ENCODE peak calls at places on chromosome 12, in four cellular contexts. One of them, this sample, is unnamed.

GRCh38 chr12:113456761-113457160 is 14.9 kb downstream of the LHX5 start:
- DNase-seq in H1: no peak
- DNase-seq in colonic mucosa: no peak
- DNase-seq in cardiac muscle cell: no peak
- DNase-seq in this sample: no peak

GRCh38 chr12:53696655-53697321 is 20.9 kb upstream of the ATP5MC2 start:
- DNase-seq in H1: no peak
- DNase-seq in cardiac muscle cell: no peak
- DNase-seq in colonic mucosa: no peak
- DNase-seq in this sample: no peak

GRCh38 chr12:4107436-4107878 is 166.1 kb upstream of the CCND2 start:
- DNase-seq in colonic mucosa: peak; percentile 70
- DNase-seq in H1: peak; percentile 53
- DNase-seq in cardiac muscle cell: peak; percentile 47
- DNase-seq in this sample: no peak

GRCh38 chr12:60391791-60392190 is 796.0 kb downstream of the SLC16A7 start:
- DNase-seq in H1: no peak
- DNase-seq in colonic mucosa: no peak
- DNase-seq in cardiac muscle cell: no peak
- DNase-seq in this sample: peak; percentile 5

GRCh38 chr12:111598637-111599458 is at the start of gene ATXN2:
- DNase-seq in H1: no peak
- DNase-seq in cardiac muscle cell: peak; percentile 82
- DNase-seq in colonic mucosa: peak; percentile 67
- DNase-seq in this sample: peak; percentile 31

GRCh38 chr12:110269622-110270124 is 11.4 kb upstream of the ATP2A2 start:
- DNase-seq in H1: no peak
- DNase-seq in cardiac muscle cell: no peak
- DNase-seq in colonic mucosa: no peak
- DNase-seq in this sample: peak; percentile 20

GRCh38 chr12:123617580-123617979 is 15.7 kb downstream of the DDX55 start:
- DNase-seq in colonic mucosa: no peak
- DNase-seq in H1: no peak
- DNase-seq in cardiac muscle cell: no peak
- DNase-seq in this sample: no peak

GRCh38 chr12:1618489-1618888 is 10.5 kb upstream of the WNT5B start:
- DNase-seq in colonic mucosa: no peak
- DNase-seq in cardiac muscle cell: no peak
- DNase-seq in H1: no peak
- DNase-seq in this sample: no peak

GRCh38 chr12:50073206-50073605 is 11.9 kb upstream of the SMARCD1 start:
- DNase-seq in H1: no peak
- DNase-seq in cardiac muscle cell: no peak
- DNase-seq in colonic mucosa: no peak
- DNase-seq in this sample: no peak

GRCh38 chr12:4355843-4356327 is 23.6 kb downstream of the FGF23 start:
- DNase-seq in colonic mucosa: peak; percentile 48
- DNase-seq in cardiac muscle cell: peak; percentile 46
- DNase-seq in H1: peak; percentile 99
- DNase-seq in this sample: no peak

GRCh38 chr12:43309845-43310405 is 242.1 kb downstream of the ADAMTS20 start:
- DNase-seq in colonic mucosa: no peak
- DNase-seq in cardiac muscle cell: no peak
- DNase-seq in H1: no peak
- DNase-seq in this sample: no peak

GRCh38 chr12:75364918-75365317 is 26.0 kb upstream of the GLIPR1L2 start:
- DNase-seq in cardiac muscle cell: no peak
- DNase-seq in colonic mucosa: no peak
- DNase-seq in H1: no peak
- DNase-seq in this sample: no peak

GRCh38 chr12:116133149-116133548 is 144.3 kb downstream of the MED13L start:
- DNase-seq in H1: no peak
- DNase-seq in colonic mucosa: no peak
- DNase-seq in cardiac muscle cell: no peak
- DNase-seq in this sample: no peak

GRCh38 chr12:120737557-120738251 is 12.1 kb downstream of the ACADS start:
- DNase-seq in H1: peak; percentile 68
- DNase-seq in cardiac muscle cell: peak; percentile 45
- DNase-seq in colonic mucosa: no peak
- DNase-seq in this sample: peak; percentile 73

GRCh38 chr12:52311282-52311643 is 9.9 kb downstream of the KRT83 start:
- DNase-seq in cardiac muscle cell: no peak
- DNase-seq in H1: no peak
- DNase-seq in colonic mucosa: no peak
- DNase-seq in this sample: no peak

GRCh38 chr12:14716848-14717444 is 20.5 kb upstream of the GUCY2C start:
- DNase-seq in cardiac muscle cell: peak; percentile 32
- DNase-seq in colonic mucosa: peak; percentile 75
- DNase-seq in H1: no peak
- DNase-seq in this sample: peak; percentile 35

GRCh38 chr12:64824130-64824499 is 332 bp upstream of the TBC1D30 start:
- DNase-seq in H1: no peak
- DNase-seq in cardiac muscle cell: no peak
- DNase-seq in colonic mucosa: no peak
- DNase-seq in this sample: no peak

GRCh38 chr12:108455706-108456105 is 59.4 kb upstream of the FICD start:
- DNase-seq in H1: no peak
- DNase-seq in cardiac muscle cell: no peak
- DNase-seq in colonic mucosa: no peak
- DNase-seq in this sample: no peak

GRCh38 chr12:105970885-105971284 is 167.9 kb downstream of the NUAK1 start:
- DNase-seq in H1: no peak
- DNase-seq in cardiac muscle cell: no peak
- DNase-seq in colonic mucosa: no peak
- DNase-seq in this sample: no peak

GRCh38 chr12:65603428-65604351 is 220.6 kb upstream of the HMGA2 start:
- DNase-seq in colonic mucosa: peak; percentile 51
- DNase-seq in H1: no peak
- DNase-seq in cardiac muscle cell: peak; percentile 52
- DNase-seq in this sample: peak; percentile 81

GRCh38 chr12:42483534-42483857 is 106.0 kb downstream of the PRICKLE1 start:
- DNase-seq in H1: peak; percentile 67
- DNase-seq in cardiac muscle cell: peak; percentile 66
- DNase-seq in colonic mucosa: no peak
- DNase-seq in this sample: peak; percentile 91

GRCh38 chr12:97924122-97924521 is 461.5 kb downstream of the RMST start:
- DNase-seq in colonic mucosa: no peak
- DNase-seq in H1: no peak
- DNase-seq in cardiac muscle cell: no peak
- DNase-seq in this sample: no peak

GRCh38 chr12:89417246-89417977 is 65.1 kb upstream of the DUSP6 start:
- DNase-seq in cardiac muscle cell: no peak
- DNase-seq in colonic mucosa: no peak
- DNase-seq in H1: no peak
- DNase-seq in this sample: no peak

GRCh38 chr12:52358575-52359350 is 8.5 kb downstream of the KRT85 start:
- DNase-seq in H1: no peak
- DNase-seq in colonic mucosa: no peak
- DNase-seq in cardiac muscle cell: no peak
- DNase-seq in this sample: no peak

GRCh38 chr12:121391619-121392324 is 8.1 kb upstream of the RNF34 start:
- DNase-seq in cardiac muscle cell: no peak
- DNase-seq in colonic mucosa: no peak
- DNase-seq in H1: no peak
- DNase-seq in this sample: no peak

GRCh38 chr12:25051583-25052190 is 102.8 kb upstream of the BCAT1 start:
- DNase-seq in cardiac muscle cell: no peak
- DNase-seq in colonic mucosa: no peak
- DNase-seq in H1: no peak
- DNase-seq in this sample: no peak

GRCh38 chr12:93803408-93803807 is 126.2 kb downstream of the CRADD start:
- DNase-seq in colonic mucosa: no peak
- DNase-seq in H1: no peak
- DNase-seq in cardiac muscle cell: no peak
- DNase-seq in this sample: no peak

GRCh38 chr12:108861878-108862587 is 4.7 kb upstream of the SSH1 start:
- DNase-seq in H1: no peak
- DNase-seq in cardiac muscle cell: no peak
- DNase-seq in colonic mucosa: peak; percentile 64
- DNase-seq in this sample: peak; percentile 72

GRCh38 chr12:113071427-113072112 is 15.0 kb downstream of the DTX1 start:
- DNase-seq in H1: no peak
- DNase-seq in cardiac muscle cell: no peak
- DNase-seq in colonic mucosa: no peak
- DNase-seq in this sample: peak; percentile 65

GRCh38 chr12:106840217-106840616 is 65.7 kb downstream of the RIC8B start:
- DNase-seq in colonic mucosa: no peak
- DNase-seq in cardiac muscle cell: peak; percentile 76
- DNase-seq in H1: no peak
- DNase-seq in this sample: no peak

GRCh38 chr12:125890983-125891382 is 825.7 kb downstream of the AACS start:
- DNase-seq in H1: no peak
- DNase-seq in cardiac muscle cell: peak; percentile 87
- DNase-seq in colonic mucosa: no peak
- DNase-seq in this sample: peak; percentile 48

GRCh38 chr12:26198742-26199141 is 3.4 kb downstream of the SSPN start:
- DNase-seq in H1: no peak
- DNase-seq in cardiac muscle cell: no peak
- DNase-seq in colonic mucosa: no peak
- DNase-seq in this sample: no peak

GRCh38 chr12:3416159-3416558 is 74.8 kb upstream of the PRMT8 start:
- DNase-seq in cardiac muscle cell: no peak
- DNase-seq in colonic mucosa: no peak
- DNase-seq in H1: no peak
- DNase-seq in this sample: no peak

GRCh38 chr12:16606936-16607335 is 974 bp upstream of the LMO3 start:
- DNase-seq in colonic mucosa: no peak
- DNase-seq in cardiac muscle cell: peak; percentile 41
- DNase-seq in H1: no peak
- DNase-seq in this sample: no peak

GRCh38 chr12:16606117-16606200 is at the start of gene LMO3:
- DNase-seq in H1: no peak
- DNase-seq in cardiac muscle cell: no peak
- DNase-seq in colonic mucosa: no peak
- DNase-seq in this sample: no peak

GRCh38 chr12:16606201-16606849 is 363 bp upstream of the LMO3 start:
- DNase-seq in colonic mucosa: no peak
- DNase-seq in H1: peak; percentile 65
- DNase-seq in cardiac muscle cell: peak; percentile 72
- DNase-seq in this sample: no peak

GRCh38 chr12:16604853-16605252 is 1.1 kb downstream of the LMO3 start:
- DNase-seq in H1: peak; percentile 54
- DNase-seq in cardiac muscle cell: peak; percentile 7
- DNase-seq in colonic mucosa: no peak
- DNase-seq in this sample: no peak

GRCh38 chr12:16605666-16606116 is 271 bp downstream of the LMO3 start:
- DNase-seq in colonic mucosa: no peak
- DNase-seq in cardiac muscle cell: peak; percentile 34
- DNase-seq in H1: no peak
- DNase-seq in this sample: peak; percentile 45
- H3K4me3 ChIP-seq in colonic mucosa: peak overlapping the region; percentile 17
- H3K4me3 ChIP-seq in cardiac muscle cell: peak overlapping the region; percentile 86
- H3K4me3 ChIP-seq in H1: peak overlapping the region; percentile 63
- H3K4me3 ChIP-seq in this sample: no peak overlapping the region

GRCh38 chr12:34372003-34372402 is 349.7 kb downstream of the ALG10 start:
- DNase-seq in H1: no peak
- DNase-seq in colonic mucosa: no peak
- DNase-seq in cardiac muscle cell: no peak
- DNase-seq in this sample: no peak
- H3K9me3 ChIP-seq in H1: peaks cover 100% of the 10 kb centered on the region
- H3K9me3 ChIP-seq in colonic mucosa: no peaks in the 10 kb centered on the region
- H3K9me3 ChIP-seq in cardiac muscle cell: no peaks in the 10 kb centered on the region
- H3K9me3 ChIP-seq in this sample: peaks cover 100% of the 10 kb centered on the region

GRCh38 chr12:40207551-40207950 is 17.2 kb upstream of the LRRK2 start:
- DNase-seq in cardiac muscle cell: no peak
- DNase-seq in colonic mucosa: no peak
- DNase-seq in H1: no peak
- DNase-seq in this sample: no peak

GRCh38 chr12:40209886-40210285 is 14.9 kb upstream of the LRRK2 start:
- DNase-seq in colonic mucosa: no peak
- DNase-seq in H1: no peak
- DNase-seq in cardiac muscle cell: no peak
- DNase-seq in this sample: no peak

GRCh38 chr12:40212566-40212965 is 12.2 kb upstream of the LRRK2 start:
- DNase-seq in H1: no peak
- DNase-seq in cardiac muscle cell: no peak
- DNase-seq in colonic mucosa: no peak
- DNase-seq in this sample: no peak

GRCh38 chr12:40211185-40211584 is 13.6 kb upstream of the LRRK2 start:
- DNase-seq in colonic mucosa: no peak
- DNase-seq in H1: no peak
- DNase-seq in cardiac muscle cell: no peak
- DNase-seq in this sample: no peak

GRCh38 chr12:40208707-40209106 is 16.1 kb upstream of the LRRK2 start:
- DNase-seq in H1: no peak
- DNase-seq in cardiac muscle cell: no peak
- DNase-seq in colonic mucosa: no peak
- DNase-seq in this sample: peak; percentile 69
- TF ChIP-seq CTCF in H1: no peak
- TF ChIP-seq CTCF in cardiac muscle cell: no peak
- TF ChIP-seq CTCF in colonic mucosa: no peak
- TF ChIP-seq CTCF in this sample: no peak

GRCh38 chr12:48957141-48958048 is at the start of gene ARF3:
- DNase-seq in cardiac muscle cell: peak; percentile 98
- DNase-seq in H1: peak; percentile 96
- DNase-seq in colonic mucosa: peak; percentile 96
- DNase-seq in this sample: peak; percentile 97
- H3K4me3 ChIP-seq in cardiac muscle cell: peak within 1 kb of the TSS; percentile 78
- H3K4me3 ChIP-seq in H1: peak within 1 kb of the TSS; percentile 97
- H3K4me3 ChIP-seq in colonic mucosa: peak within 1 kb of the TSS; percentile 92
- H3K4me3 ChIP-seq in this sample: peak within 1 kb of the TSS; percentile 100

GRCh38 chr12:34597548-34598351 is 575.5 kb downstream of the ALG10 start:
- DNase-seq in colonic mucosa: no peak
- DNase-seq in cardiac muscle cell: no peak
- DNase-seq in H1: no peak
- DNase-seq in this sample: peak; percentile 1
- H3K9me3 ChIP-seq in colonic mucosa: no peaks in the 10 kb centered on the region
- H3K9me3 ChIP-seq in cardiac muscle cell: no peaks in the 10 kb centered on the region
- H3K9me3 ChIP-seq in H1: peaks cover 93% of the 10 kb centered on the region
- H3K9me3 ChIP-seq in this sample: peaks cover 98% of the 10 kb centered on the region

This sample was measured in upper lobe of left lung.